ENCODE peak calls at places on chromosome 12, in eight cellular contexts. H is HCT116, Q is A549, K is Panc1, N is GM12878, R is HL-60, P is HepG2, A is K562. W is an unnamed sample.
A peak's percentile ranks its signal among the peaks of the same experiment; 100 is the strongest.

GRCh38 chr12:122422769-122423257 is 344 bp upstream of the CLIP1 start:
- DNase-seq in K (no peak), N (no peak), A (no peak), H (no peak), P (peak; percentile 49), Q (peak; percentile 76), R (peak; percentile 11), W (peak; percentile 61)

GRCh38 chr12:51318846-51319570 is 5.0 kb downstream of the BIN2 start:
- DNase-seq in R (no peak), A (no peak), H (no peak), Q (no peak), K (no peak), N (peak; percentile 59), P (no peak), W (no peak)

GRCh38 chr12:122917508-122918227 is 21.7 kb upstream of the VPS37B start:
- DNase-seq in N (no peak), K (no peak), R (no peak), Q (peak; percentile 60), P (peak; percentile 86), A (no peak), H (no peak), W (no peak)

GRCh38 chr12:116276433-116277216 is 868 bp downstream of the MED13L start:
- DNase-seq in R (no peak), Q (peak; percentile 72), K (no peak), P (peak; percentile 71), H (no peak), N (no peak), A (peak; percentile 48), W (peak; percentile 66)

GRCh38 chr12:3172124-3173007 is 95.2 kb downstream of the TSPAN9 start:
- DNase-seq in A (no peak), H (no peak), R (no peak), K (no peak), Q (no peak), P (no peak), N (no peak), W (peak; percentile 44)

GRCh38 chr12:108634225-108634795 is 616 bp upstream of the SELPLG start:
- DNase-seq in A (peak; percentile 66), R (peak; percentile 91), K (no peak), N (no peak), P (no peak), Q (peak; percentile 44), H (no peak), W (no peak)

GRCh38 chr12:105590571-105590970 is 260.1 kb downstream of the C12orf75 start:
- DNase-seq in Q (no peak), H (no peak), K (no peak), P (no peak), R (no peak), N (no peak), A (no peak), W (no peak)

GRCh38 chr12:93387780-93388179 is 10.1 kb downstream of the NUDT4 start:
- DNase-seq in N (no peak), A (peak; percentile 32), Q (no peak), H (no peak), R (no peak), P (no peak), K (no peak), W (no peak)

GRCh38 chr12:77795699-77796098 is 35.0 kb upstream of the NAV3 start:
- DNase-seq in K (no peak), R (no peak), P (no peak), Q (no peak), A (no peak), H (no peak), N (no peak), W (no peak)

GRCh38 chr12:4909397-4909733 is 340 bp upstream of the KCNA1 start:
- DNase-seq in Q (no peak), N (no peak), A (no peak), R (no peak), K (no peak), P (no peak), H (no peak), W (peak; percentile 54)

GRCh38 chr12:112924986-112925385 is 13.3 kb upstream of the OAS3 start:
- DNase-seq in K (no peak), N (peak; percentile 36), R (no peak), Q (no peak), H (no peak), P (peak; percentile 56), A (no peak), W (no peak)

GRCh38 chr12:68042212-68042699 is 53.0 kb downstream of the IFNG-AS1 start:
- DNase-seq in K (no peak), A (no peak), N (peak; percentile 65), H (no peak), P (peak; percentile 3), Q (no peak), R (no peak), W (no peak)

GRCh38 chr12:14185441-14186192 is 179.9 kb upstream of the ATF7IP start:
- DNase-seq in P (peak; percentile 26), A (peak; percentile 9), K (peak; percentile 10), N (no peak), R (no peak), Q (peak; percentile 49), H (peak; percentile 39), W (peak; percentile 93)

DNA sequence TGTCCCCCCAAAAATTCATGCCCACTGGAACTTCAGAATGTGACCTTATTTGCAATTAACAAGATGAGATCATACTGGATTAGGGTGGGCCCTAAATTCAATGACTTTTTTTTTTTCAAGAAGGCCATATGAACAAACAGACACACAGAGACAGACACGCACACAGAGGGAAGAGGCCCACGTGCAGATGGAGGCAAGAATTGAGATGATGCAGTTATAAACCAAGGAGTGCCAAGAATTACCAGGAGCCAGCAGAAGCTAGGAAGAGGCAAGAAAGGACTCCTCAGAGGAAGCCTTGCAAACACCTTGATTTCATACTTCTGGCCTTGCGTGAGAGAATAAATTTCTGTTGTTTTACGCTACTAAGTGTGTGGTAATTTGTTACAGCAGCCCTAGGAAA is 33.4 kb downstream of the NELL2 start:
- DNase-seq in Q (no peak), R (no peak), N (no peak), P (no peak), H (no peak), K (no peak), A (no peak), W (no peak)
- H3K4me3 ChIP-seq in Q (no peak overlapping the region), R (no peak overlapping the region), N (no peak overlapping the region), P (no peak overlapping the region), H (no peak overlapping the region), K (no peak overlapping the region), A (no peak overlapping the region), W (no peak overlapping the region)

GRCh38 chr12:76078748-76079147 is 5.7 kb downstream of the NAP1L1 start:
- DNase-seq in P (no peak), A (no peak), N (no peak), R (no peak), H (no peak), K (no peak), Q (no peak), W (no peak)
- TF ChIP-seq REST in P (no peak), A (no peak), N (no peak), R (no peak), H (no peak), K (no peak), Q (no peak), W (no peak)

DNA sequence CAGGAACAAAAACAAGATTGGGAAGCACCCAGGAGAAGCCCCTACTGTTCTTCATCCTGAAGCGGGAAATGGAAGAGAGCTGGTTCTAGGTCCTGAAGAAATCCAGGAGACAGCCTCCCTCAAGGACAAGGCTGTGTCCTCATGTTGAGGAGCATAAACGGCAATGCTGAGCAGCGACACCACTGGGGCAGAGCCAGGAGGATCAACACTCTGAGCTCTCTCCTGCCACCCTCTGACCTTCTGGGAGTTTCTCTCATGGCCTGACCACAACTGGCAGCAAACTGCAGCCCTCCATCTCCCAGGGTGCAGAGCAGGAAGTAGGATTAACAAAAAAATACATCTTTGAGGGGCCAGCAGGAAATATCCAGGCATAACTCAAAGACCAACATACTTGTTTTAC is 1292.2 kb upstream of the TMEM132C start:
- DNase-seq in P (no peak), N (no peak), R (no peak), K (no peak), Q (peak; percentile 29), A (no peak), H (no peak), W (peak; percentile 11)
- TF ChIP-seq CTCF in P (no peak), N (no peak), R (no peak), K (no peak), Q (no peak), A (peak; percentile 96), H (peak; percentile 5), W (no peak)

GRCh38 chr12:8491848-8492530 is 21.3 kb upstream of the CLEC4D start:
- DNase-seq in A (no peak), H (no peak), Q (no peak), K (no peak), P (no peak), R (no peak), N (no peak), W (no peak)
- H3K4me3 ChIP-seq in A (no peak overlapping the region), H (no peak overlapping the region), Q (no peak overlapping the region), K (no peak overlapping the region), P (no peak overlapping the region), R (no peak overlapping the region), N (no peak overlapping the region), W (no peak overlapping the region)

DNA sequence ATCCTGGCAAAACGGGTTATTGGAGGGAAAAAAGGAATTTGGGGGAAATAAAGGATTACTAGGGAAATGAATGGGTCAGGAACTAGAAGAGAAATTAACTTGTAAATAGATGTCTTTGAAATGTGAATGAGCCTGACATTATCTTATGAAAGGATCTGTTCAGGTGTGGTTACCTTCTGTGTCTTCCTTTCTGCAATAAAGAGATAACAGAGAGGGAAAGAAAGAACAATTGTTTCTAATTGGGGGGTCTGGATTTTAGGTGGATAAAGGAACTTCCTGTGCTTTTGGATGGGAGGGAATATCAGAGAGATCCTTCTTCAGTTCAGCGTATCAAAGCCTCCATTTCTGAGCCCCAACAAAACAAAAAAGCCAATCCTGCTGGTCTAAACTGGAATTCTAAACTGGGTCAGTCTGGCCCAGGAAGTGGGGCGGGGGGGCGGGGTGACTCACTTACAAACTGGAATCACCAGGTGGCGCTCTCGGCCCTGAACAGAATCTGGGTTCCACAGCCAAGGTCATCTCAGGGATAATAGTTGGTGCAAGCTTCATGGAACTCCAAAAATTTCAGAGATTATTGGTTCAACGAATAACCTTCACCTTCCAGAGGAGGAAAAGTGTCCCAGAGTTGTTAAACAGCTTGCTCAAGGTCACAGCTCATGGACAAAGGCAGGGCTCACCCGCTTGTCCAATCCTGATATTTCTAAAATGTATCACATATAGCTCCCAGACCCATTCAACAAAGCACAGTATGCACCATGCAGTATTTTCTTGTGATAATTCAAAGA is 15.2 kb upstream of the PEBP1 start:
- DNase-seq in Q (peak; percentile 69), P (peak; percentile 91), A (peak; percentile 90), H (no peak), R (no peak), N (no peak), K (no peak), W (peak; percentile 95)
- TF ChIP-seq REST in Q (no peak), P (no peak), A (no peak), H (no peak), R (no peak), N (no peak), K (no peak), W (no peak)

W was measured in GM23338.